ENCODE peak calls at places on chromosomes 7 and 10, in six cellular contexts. B is IMR-90, K is neuronal stem cell, V is H9, G is mesenchymal stem cell, F is H1. T is an unnamed sample.

GRCh38 chr7:41621953-41622831 is 80.7 kb downstream of the INHBA start:
- DNase-seq in B (no peak), K (no peak), V (no peak), G (no peak), F (no peak), T (no peak)

GRCh38 chr10:114043532-114044250 is at the start of gene ADRB1:
- DNase-seq in B (peak; percentile 5), K (peak; percentile 56), V (peak; percentile 92), G (peak; percentile 64), F (no peak), T (peak; percentile 61)

GRCh38 chr7:95609277-95609971 is 13.1 kb upstream of the PDK4 start:
- DNase-seq in B (peak; percentile 29), K (no peak), V (no peak), G (peak; percentile 57), F (no peak), T (no peak)

GRCh38 chr7:155232911-155233702 is 64.6 kb upstream of the INSIG1 start:
- DNase-seq in B (peak; percentile 67), K (no peak), V (no peak), G (peak; percentile 56), F (no peak), T (no peak)

GRCh38 chr10:98326621-98327027 is 58.6 kb upstream of the LOXL4 start:
- DNase-seq in B (no peak), K (no peak), V (no peak), G (no peak), F (no peak), T (no peak)

GRCh38 chr7:43108255-43109011 is 4.0 kb upstream of the HECW1 start:
- DNase-seq in B (peak; percentile 39), K (peak; percentile 64), V (peak; percentile 88), G (peak; percentile 69), F (no peak), T (peak; percentile 87)

GRCh38 chr10:25125151-25125550 is 49.6 kb upstream of the GPR158 start:
- DNase-seq in B (no peak), K (peak; percentile 78), V (peak; percentile 59), G (no peak), F (no peak), T (peak; percentile 28)

GRCh38 chr10:72679838-72680241 is 12.1 kb upstream of the MCU start:
- DNase-seq in B (no peak), K (no peak), V (no peak), G (no peak), F (no peak), T (no peak)

GRCh38 chr7:129067943-129068548 is 13.1 kb upstream of the TNPO3 start:
- DNase-seq in B (no peak), K (no peak), V (no peak), G (no peak), F (no peak), T (no peak)

GRCh38 chr7:115618676-115619075 is 411.9 kb downstream of the TFEC start:
- DNase-seq in B (peak; percentile 96), K (no peak), V (no peak), G (peak; percentile 52), F (no peak), T (no peak)

GRCh38 chr7:45601094-45601493 is 26.9 kb downstream of the ADCY1 start:
- DNase-seq in B (no peak), K (no peak), V (peak; percentile 25), G (no peak), F (no peak), T (no peak)

GRCh38 chr7:45598697-45599520 is 24.7 kb downstream of the ADCY1 start:
- DNase-seq in B (no peak), K (no peak), V (peak; percentile 20), G (no peak), F (no peak), T (no peak)

GRCh38 chr7:45606050-45606449 is 31.9 kb downstream of the ADCY1 start:
- DNase-seq in B (no peak), K (no peak), V (no peak), G (no peak), F (no peak), T (no peak)

GRCh38 chr7:45599851-45600706 is 25.9 kb downstream of the ADCY1 start:
- DNase-seq in B (no peak), K (no peak), V (peak; percentile 25), G (no peak), F (no peak), T (no peak)

DNA sequence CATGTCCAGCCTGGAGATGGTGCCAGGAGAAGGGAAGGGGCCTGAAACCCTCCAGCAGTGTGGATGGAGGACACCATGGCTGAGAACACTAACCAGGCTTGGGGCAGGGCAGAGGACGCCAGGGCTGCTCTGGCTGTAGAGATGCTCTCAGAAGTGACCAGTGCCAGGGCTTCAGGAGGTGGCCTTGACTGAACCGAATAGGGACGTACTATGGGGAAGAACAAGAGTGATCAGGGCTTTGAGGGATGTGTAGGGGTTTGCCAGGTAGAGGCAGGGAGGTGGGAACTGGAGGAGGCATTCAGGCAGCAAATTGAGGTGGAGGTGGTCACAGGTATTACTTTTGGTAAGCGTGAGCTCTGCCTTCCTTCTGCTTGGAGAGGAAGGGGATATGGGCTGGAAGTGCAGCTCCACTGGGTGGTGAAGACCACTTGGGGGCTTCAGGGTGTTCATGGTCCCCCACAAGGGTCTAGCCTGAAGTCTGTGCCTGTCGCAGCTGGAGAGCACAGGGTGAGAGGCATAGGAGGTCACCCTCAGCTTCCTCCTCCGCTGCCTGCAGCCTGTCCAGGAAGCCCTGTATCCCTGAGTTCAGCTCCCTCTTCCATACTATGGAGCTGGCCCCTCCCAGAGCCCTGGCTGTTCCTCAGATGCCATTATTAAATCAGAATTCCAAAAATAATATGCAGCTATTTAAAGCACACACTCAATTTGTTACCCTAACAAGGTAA is 27.8 kb downstream of the ADCY1 start:
- DNase-seq in B (no peak), K (no peak), V (peak; percentile 21), G (no peak), F (no peak), T (no peak)
- H3K23ac ChIP-seq in B (no peak overlapping the region), K (no peak overlapping the region), V (no peak overlapping the region), G (no peak overlapping the region), F (no peak overlapping the region), T (no peak overlapping the region)

GRCh38 chr10:33274096-33274785 is 60.2 kb downstream of the NRP1 start:
- DNase-seq in B (no peak), K (no peak), V (no peak), G (no peak), F (no peak), T (peak; percentile 67)
- H3K23ac ChIP-seq in B (peak overlapping the region; percentile 73), K (no peak overlapping the region), V (no peak overlapping the region), G (no peak overlapping the region), F (no peak overlapping the region), T (no peak overlapping the region)

DNA sequence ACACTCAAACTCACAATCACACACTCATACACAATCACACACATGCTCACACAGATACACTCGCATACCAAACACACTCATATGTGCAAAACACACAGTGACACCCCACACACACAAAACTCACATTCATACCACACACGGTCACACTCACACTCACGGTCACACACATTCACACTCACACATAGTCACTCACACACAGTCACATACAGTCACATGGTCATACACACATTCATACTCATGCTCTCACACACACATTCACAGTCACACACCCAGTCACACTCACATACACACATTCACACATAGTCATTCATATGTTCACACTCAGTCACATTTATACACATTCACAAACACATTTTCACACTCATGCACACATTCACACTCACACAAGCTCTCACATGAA is 296.0 kb upstream of the RNF32 start:
- DNase-seq in B (no peak), K (no peak), V (no peak), G (no peak), F (no peak), T (no peak)
- H3K23ac ChIP-seq in B (no peak overlapping the region), K (no peak overlapping the region), V (no peak overlapping the region), G (no peak overlapping the region), F (no peak overlapping the region), T (no peak overlapping the region)

GRCh38 chr10:88196298-88196697 is 332.9 kb downstream of the PTEN start:
- DNase-seq in B (no peak), K (no peak), V (no peak), G (no peak), F (no peak), T (no peak)
- H3K23ac ChIP-seq in B (no peak overlapping the region), K (no peak overlapping the region), V (no peak overlapping the region), G (no peak overlapping the region), F (no peak overlapping the region), T (no peak overlapping the region)

GRCh38 chr7:135714534-135715009 is 13.4 kb downstream of the SLC13A4 start:
- DNase-seq in B (peak; percentile 74), K (peak; percentile 20), V (peak; percentile 70), G (peak; percentile 74), F (peak; percentile 57), T (peak; percentile 91)

GRCh38 chr7:135715673-135716072 is 12.3 kb downstream of the SLC13A4 start:
- DNase-seq in B (no peak), K (no peak), V (no peak), G (no peak), F (no peak), T (no peak)

GRCh38 chr7:135716677-135717238 is 11.2 kb downstream of the SLC13A4 start:
- DNase-seq in B (peak; percentile 88), K (no peak), V (no peak), G (peak; percentile 59), F (no peak), T (peak; percentile 73)

GRCh38 chr7:135713836-135714470 is 14.0 kb downstream of the SLC13A4 start:
- DNase-seq in B (no peak), K (no peak), V (no peak), G (no peak), F (no peak), T (peak; percentile 68)

GRCh38 chr7:135715055-135715522 is 12.9 kb downstream of the SLC13A4 start:
- DNase-seq in B (no peak), K (no peak), V (no peak), G (no peak), F (no peak), T (no peak)
- H3K23ac ChIP-seq in B (peak overlapping the region; percentile 53), K (no peak overlapping the region), V (no peak overlapping the region), G (no peak overlapping the region), F (no peak overlapping the region), T (no peak overlapping the region)

DNA sequence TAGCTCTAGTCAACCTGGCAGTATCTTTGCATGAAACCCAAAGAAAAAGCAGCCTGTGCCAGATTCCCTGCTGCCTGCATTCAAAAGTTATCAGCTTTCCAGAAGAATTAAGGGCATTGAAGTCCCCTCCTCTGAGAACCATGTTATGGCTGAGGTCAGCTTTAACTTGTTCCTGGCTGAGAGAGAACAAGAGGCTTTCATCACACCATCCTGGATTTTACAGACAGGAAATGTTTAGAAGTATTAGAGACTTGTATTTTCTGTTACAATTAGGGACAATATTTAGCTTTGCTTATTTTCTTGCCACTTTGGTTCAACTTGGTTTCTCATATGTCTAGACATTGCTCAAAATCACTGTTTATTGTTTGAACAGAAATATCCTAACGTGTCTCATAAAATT is 238.8 kb downstream of the ARL4A start:
- DNase-seq in B (no peak), K (no peak), V (no peak), G (no peak), F (no peak), T (no peak)
- H3K23ac ChIP-seq in B (peak overlapping the region; percentile 11), K (no peak overlapping the region), V (no peak overlapping the region), G (no peak overlapping the region), F (no peak overlapping the region), T (no peak overlapping the region)

DNA sequence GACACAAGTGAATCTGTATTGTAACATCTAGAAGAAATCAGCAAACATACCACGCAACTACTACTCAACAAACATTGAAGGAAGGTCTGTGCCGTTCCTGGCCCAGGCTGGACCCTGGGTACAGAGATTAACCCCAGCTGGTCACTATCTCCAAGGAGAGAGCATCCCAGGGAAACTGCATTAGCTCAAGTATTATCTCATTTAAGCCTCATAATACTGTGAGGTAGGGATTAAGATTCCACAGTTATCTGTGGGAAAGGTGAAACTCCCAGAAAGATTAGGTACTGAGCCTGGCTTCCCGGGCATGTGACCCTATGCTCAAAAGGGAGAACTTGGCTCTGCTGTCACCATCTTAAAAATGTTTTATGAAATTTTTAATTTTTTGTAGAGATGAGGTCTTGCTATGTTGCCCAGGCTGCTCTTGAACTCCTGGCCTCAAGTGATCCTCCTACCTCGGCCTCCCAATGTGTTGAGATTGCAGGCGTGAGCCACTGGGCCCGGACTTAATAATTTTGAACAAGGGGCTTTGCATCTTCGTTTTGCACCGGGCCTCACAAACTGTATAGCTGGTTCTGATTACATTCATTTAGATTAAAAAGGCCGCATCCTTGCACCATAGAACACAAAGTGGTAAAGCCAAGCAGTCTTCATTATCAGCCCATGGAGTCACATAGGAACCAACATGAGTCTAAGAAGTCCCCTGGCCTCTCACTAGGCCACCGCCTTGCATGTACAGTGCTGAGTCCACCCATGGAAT is 5.4 kb upstream of the CTBP2 start:
- DNase-seq in B (no peak), K (no peak), V (no peak), G (no peak), F (no peak), T (peak; percentile 57)
- H3K23ac ChIP-seq in B (no peak overlapping the region), K (no peak overlapping the region), V (no peak overlapping the region), G (no peak overlapping the region), F (no peak overlapping the region), T (no peak overlapping the region)